ENCODE peak calls at places on chromosomes 3 and 15, in ten cellular contexts. D is cardiac septum; I is erythroblast; Z is stimulated activated CD8-positive, alpha-beta memory T cell treated with anti-CD3 and anti-CD28 coated beads, Interleukin-15, amount 100 ng/mL, for 24 hours; V is stromal cell of bone marrow; K is anterior cingulate cortex; F is ovary; J is T-helper 1 cell; H is activated T-cell treated with anti-CD3 and anti-CD28 coated beads for 1 hour; Q is GM03348. M is an unnamed sample.

GRCh38 chr3:143901105-143901504 is 52.8 kb upstream of the SLC9A9 start:
- DNase-seq in H (no peak), Z (no peak), V (peak), I (no peak), J (no peak), K (no peak), Q (peak), F (no peak), D (no peak), M (no peak)

GRCh38 chr15:98217356-98217755 is 256.9 kb downstream of the ARRDC4 start:
- DNase-seq in V (no peak), J (no peak), F (no peak), D (no peak), K (no peak), I (no peak), Z (no peak), Q (no peak), H (no peak), M (no peak)

GRCh38 chr3:123258811-123259420 is 57.2 kb downstream of the SEC22A start:
- DNase-seq in H (no peak), Q (peak), K (no peak), I (peak), D (no peak), F (no peak), V (peak), Z (no peak), J (no peak), M (no peak)

GRCh38 chr3:188348445-188349244 is 194.7 kb downstream of the LPP start:
- DNase-seq in J (no peak), Q (peak), I (peak), H (no peak), V (peak), F (peak), Z (no peak), K (no peak), D (no peak), M (no peak)

GRCh38 chr15:63077952-63078351 is 35.4 kb downstream of the TPM1 start:
- DNase-seq in K (no peak), J (no peak), V (no peak), D (no peak), I (no peak), F (no peak), Q (no peak), Z (no peak), H (no peak), M (no peak)

GRCh38 chr3:17775073-17775472 is 32.6 kb upstream of the TBC1D5 start:
- DNase-seq in H (no peak), Z (no peak), J (no peak), V (no peak), D (no peak), K (no peak), Q (no peak), F (no peak), I (no peak), M (no peak)

GRCh38 chr3:129793947-129794318 is 99.6 kb downstream of the TMCC1 start:
- DNase-seq in K (no peak), I (peak), D (no peak), Q (no peak), J (no peak), H (no peak), V (no peak), F (no peak), Z (no peak), M (no peak)

GRCh38 chr3:117665311-117665710 is 955.7 kb downstream of the TUSC7 start:
- DNase-seq in Z (no peak), I (no peak), V (no peak), D (no peak), F (no peak), H (no peak), J (no peak), K (peak), Q (no peak), M (no peak)

GRCh38 chr3:157134620-157135191 is 25.2 kb downstream of the CCNL1 start:
- DNase-seq in I (no peak), J (no peak), H (no peak), V (no peak), Z (no peak), D (no peak), F (no peak), Q (no peak), K (no peak), M (no peak)

GRCh38 chr3:97952280-97952679 is 20.0 kb downstream of the RIOX2 start:
- DNase-seq in V (peak), H (no peak), F (no peak), K (no peak), J (no peak), Q (peak), Z (no peak), I (no peak), D (no peak), M (no peak)

GRCh38 chr3:86914651-86915050 is 76.3 kb downstream of the VGLL3 start:
- DNase-seq in F (no peak), K (no peak), V (no peak), J (no peak), Z (no peak), H (no peak), I (no peak), D (no peak), Q (no peak), M (no peak)

GRCh38 chr3:16423298-16423697 is 90.2 kb downstream of the RFTN1 start:
- DNase-seq in I (no peak), Q (no peak), D (no peak), F (no peak), Z (no peak), H (no peak), J (no peak), K (no peak), V (no peak), M (no peak)

GRCh38 chr15:51484781-51485180 is 137.8 kb downstream of the DMXL2 start:
- DNase-seq in Z (no peak), H (no peak), K (no peak), J (no peak), Q (no peak), D (no peak), V (no peak), F (no peak), I (no peak), M (no peak)

GRCh38 chr15:51647128-51647562 is 24.6 kb upstream of the DMXL2 start:
- DNase-seq in J (no peak), H (no peak), Q (peak), V (peak), Z (no peak), F (no peak), I (peak), K (no peak), D (no peak), M (no peak)

GRCh38 chr3:59503441-59503840 is 453.6 kb upstream of the CFAP20DC start:
- DNase-seq in Z (no peak), H (no peak), F (no peak), D (no peak), V (no peak), K (no peak), I (no peak), Q (no peak), J (no peak), M (no peak)

GRCh38 chr15:65223996-65224395 is 12.7 kb upstream of the CILP start:
- DNase-seq in D (no peak), V (no peak), H (no peak), Q (no peak), I (no peak), F (no peak), J (no peak), K (no peak), Z (no peak), M (no peak)

GRCh38 chr3:29324180-29324651 is 43.3 kb downstream of the RBMS3 start:
- DNase-seq in K (no peak), J (no peak), V (peak), F (peak), H (no peak), I (no peak), D (no peak), Q (peak), Z (no peak), M (peak)

GRCh38 chr3:82000773-82001172 is 239.3 kb upstream of the GBE1 start:
- DNase-seq in D (no peak), I (no peak), K (no peak), Z (no peak), J (no peak), V (no peak), F (no peak), H (no peak), Q (no peak), M (no peak)

GRCh38 chr3:126936853-126937395 is 46.0 kb upstream of the PLXNA1 start:
- DNase-seq in V (no peak), Z (no peak), J (no peak), K (no peak), F (no peak), I (no peak), Q (no peak), D (no peak), H (no peak), M (no peak)

GRCh38 chr3:71397046-71397445 is 186.5 kb downstream of the FOXP1 start:
- DNase-seq in K (no peak), J (no peak), Q (peak), V (no peak), H (no peak), I (peak), D (no peak), Z (no peak), F (no peak), M (no peak)